ENCODE peak calls at places on chromosome 20, in seven cellular contexts. Q is cerebellar cortex, O is progenitor cell of endocrine pancreas, T is GM20000, J is DMS 273 treated with DMSO at 0.1 percent for 48 hours, N is psoas muscle, M is NCI-H2081 treated with DMSO at 0.1 percent for 48 hours. V is an unnamed sample.

GRCh38 chr20:12925214-12925755 is 83.5 kb upstream of the SPTLC3 start:
- DNase-seq in N (no peak), M (peak; percentile 25), T (peak; percentile 68), O (peak; percentile 39), Q (peak; percentile 84), J (peak; percentile 70), V (peak; percentile 85)

GRCh38 chr20:32621914-32622584 is 36.9 kb upstream of the NOL4L start:
- DNase-seq in J (no peak), T (no peak), M (no peak), Q (no peak), O (no peak), N (no peak), V (no peak)

GRCh38 chr20:21397341-21398108 is at the start of gene NKX2-4:
- DNase-seq in O (no peak), J (peak; percentile 1), M (no peak), T (peak; percentile 14), Q (no peak), N (no peak), V (no peak)

GRCh38 chr20:24651171-24651972 is 181.9 kb downstream of the SYNDIG1 start:
- DNase-seq in T (no peak), J (no peak), M (no peak), N (no peak), Q (no peak), O (no peak), V (no peak)

GRCh38 chr20:34549291-34549928 is 9.1 kb upstream of the MAP1LC3A start:
- DNase-seq in T (no peak), J (no peak), O (no peak), Q (no peak), N (no peak), M (no peak), V (peak; percentile 8)

GRCh38 chr20:24693466-24694156 is 224.2 kb downstream of the SYNDIG1 start:
- DNase-seq in M (no peak), T (no peak), Q (no peak), J (no peak), N (no peak), O (no peak), V (no peak)

GRCh38 chr20:46364670-46365482 is 41.5 kb downstream of the ELMO2 start:
- DNase-seq in T (no peak), O (no peak), N (no peak), Q (peak; percentile 46), J (peak; percentile 14), M (no peak), V (no peak)

GRCh38 chr20:46438156-46438750 is 31.8 kb upstream of the ELMO2 start:
- DNase-seq in J (peak; percentile 69), T (peak; percentile 39), O (no peak), M (no peak), Q (peak; percentile 88), N (no peak), V (peak; percentile 60)

GRCh38 chr20:36493013-36493800 is 48.1 kb upstream of the MYL9 start:
- DNase-seq in M (no peak), T (no peak), Q (peak; percentile 38), N (no peak), J (no peak), O (no peak), V (peak; percentile 58)

GRCh38 chr20:51175156-51175555 is 152.2 kb upstream of the KCNG1 start:
- DNase-seq in Q (no peak), J (no peak), O (no peak), M (no peak), T (no peak), N (no peak), V (no peak)

GRCh38 chr20:22243063-22243462 is 341.3 kb downstream of the FOXA2 start:
- DNase-seq in Q (no peak), J (no peak), M (no peak), N (no peak), O (no peak), T (no peak), V (no peak)

GRCh38 chr20:58808296-58809046 is 42.2 kb downstream of the GNAS-AS1 start:
- DNase-seq in M (no peak), Q (no peak), J (no peak), O (no peak), T (no peak), N (no peak), V (no peak)

GRCh38 chr20:2405693-2406065 is 25.0 kb downstream of the TGM6 start:
- DNase-seq in O (no peak), M (no peak), Q (no peak), J (no peak), T (no peak), N (no peak), V (no peak)

GRCh38 chr20:56626367-56627121 is 2.6 kb upstream of the TFAP2C start:
- DNase-seq in O (no peak), T (peak; percentile 48), Q (peak; percentile 11), N (no peak), J (no peak), M (no peak), V (no peak)

GRCh38 chr20:5550738-5551529 is 199.3 kb upstream of the SHLD1 start:
- DNase-seq in T (no peak), O (no peak), Q (no peak), N (no peak), M (no peak), J (no peak), V (no peak)

GRCh38 chr20:50099565-50099991 is 13.4 kb downstream of the UBE2V1 start:
- DNase-seq in T (no peak), Q (no peak), N (no peak), J (no peak), O (no peak), M (no peak), V (no peak)

GRCh38 chr20:10793741-10794140 is 119.9 kb upstream of the JAG1 start:
- DNase-seq in M (peak; percentile 38), O (no peak), N (no peak), J (no peak), Q (no peak), T (no peak), V (no peak)

GRCh38 chr20:41426361-41426900 is 59.8 kb upstream of the EMILIN3 start:
- DNase-seq in N (no peak), M (no peak), O (no peak), T (no peak), Q (no peak), J (no peak), V (no peak)

GRCh38 chr20:19289451-19289850 is 77.0 kb downstream of the SLC24A3 start:
- DNase-seq in J (no peak), T (no peak), M (no peak), N (no peak), O (no peak), Q (no peak), V (no peak)

GRCh38 chr20:44833437-44833836 is 23.1 kb upstream of the RIMS4 start:
- DNase-seq in J (no peak), T (no peak), O (no peak), M (no peak), N (no peak), Q (no peak), V (no peak)

GRCh38 chr20:20201124-20201523 is 148.8 kb downstream of the CFAP61 start:
- DNase-seq in T (no peak), J (no peak), M (no peak), Q (no peak), O (no peak), N (no peak), V (no peak)

GRCh38 chr20:41889125-41889870 is 271.1 kb upstream of the CHD6 start:
- DNase-seq in N (no peak), T (no peak), J (no peak), Q (peak; percentile 5), O (no peak), M (no peak), V (peak; percentile 12)

GRCh38 chr20:62238569-62239277 is 402 bp downstream of the OSBPL2 start:
- DNase-seq in O (no peak), Q (no peak), N (no peak), T (peak; percentile 56), J (no peak), M (no peak), V (no peak)

GRCh38 chr20:54167909-54168872 is 5.6 kb downstream of the CYP24A1 start:
- DNase-seq in T (no peak), J (no peak), O (no peak), M (no peak), N (no peak), Q (no peak), V (no peak)

GRCh38 chr20:21780528-21780927 is 75.1 kb downstream of the PAX1 start:
- DNase-seq in N (no peak), T (no peak), Q (no peak), M (no peak), J (no peak), O (no peak), V (no peak)

GRCh38 chr20:62186887-62187866 is 4.3 kb downstream of the MTG2 start:
- DNase-seq in M (no peak), Q (no peak), O (no peak), T (no peak), N (no peak), J (no peak), V (peak; percentile 15)

GRCh38 chr20:14716251-14716650 is 378.8 kb upstream of the FLRT3 start:
- DNase-seq in Q (peak; percentile 62), O (no peak), T (no peak), M (no peak), N (no peak), J (no peak), V (no peak)

GRCh38 chr20:48523191-48523757 is 304.5 kb downstream of the PREX1 start:
- DNase-seq in Q (no peak), T (peak; percentile 60), M (no peak), J (no peak), N (no peak), O (peak; percentile 62), V (peak; percentile 54)